ENCODE peak calls at places on chromosomes 2 and 18, in six cellular contexts. T is Panc1; U is activated T-cell treated with anti-CD3 and anti-CD28 coated beads, Interleukin-2, amount 50 U/mL, for 72 hours; R is endothelial cell; Y is small intestine; M is GM12891. E is an unnamed sample.

GRCh38 chr2:46010925-46011490 is 286.2 kb upstream of the EPAS1 start:
- DNase-seq in Y (peak; percentile 43), T (no peak), R (no peak), U (no peak), M (no peak), E (peak; percentile 72)

GRCh38 chr18:68314403-68314802 is 400.5 kb downstream of the TMX3 start:
- DNase-seq in T (no peak), Y (no peak), R (no peak), M (no peak), U (no peak), E (no peak)

GRCh38 chr2:72803151-72803550 is 22.7 kb downstream of the EXOC6B start:
- DNase-seq in U (no peak), T (no peak), Y (no peak), M (no peak), R (no peak), E (no peak)

GRCh38 chr2:88903744-88904353 is 212.4 kb downstream of the RPIA start:
- DNase-seq in M (no peak), T (no peak), U (peak; percentile 2), R (peak; percentile 40), Y (peak; percentile 34), E (peak; percentile 67)

GRCh38 chr2:176107731-176108181 is 676 bp downstream of the HOXD11 start:
- DNase-seq in M (no peak), R (no peak), U (no peak), T (no peak), Y (no peak), E (no peak)

GRCh38 chr18:80200932-80201672 is 46.2 kb downstream of the PARD6G start:
- DNase-seq in R (no peak), T (no peak), Y (no peak), U (no peak), M (no peak), E (no peak)

GRCh38 chr2:199818754-199819153 is 32.2 kb downstream of the FTCDNL1 start:
- DNase-seq in Y (no peak), T (no peak), R (no peak), M (no peak), U (no peak), E (no peak)

GRCh38 chr2:214492152-214492551 is 81.3 kb downstream of the VWC2L start:
- DNase-seq in Y (no peak), M (no peak), T (no peak), R (no peak), U (no peak), E (peak; percentile 24)

GRCh38 chr2:101286684-101287083 is 21.8 kb downstream of the RNF149 start:
- DNase-seq in Y (no peak), R (no peak), M (no peak), U (no peak), T (no peak), E (no peak)

GRCh38 chr2:69026026-69026425 is 13.0 kb downstream of the ANTXR1 start:
- DNase-seq in U (peak; percentile 57), T (no peak), R (peak; percentile 72), M (no peak), Y (peak; percentile 52), E (peak; percentile 74)

GRCh38 chr2:199868431-199869226 is 17.6 kb upstream of the FTCDNL1 start:
- DNase-seq in Y (no peak), M (no peak), R (no peak), T (no peak), U (no peak), E (no peak)

GRCh38 chr2:65382776-65383357 is 49.5 kb downstream of the SPRED2 start:
- DNase-seq in M (peak; percentile 41), R (no peak), Y (peak; percentile 88), T (no peak), U (peak; percentile 93), E (no peak)

GRCh38 chr2:2057125-2057721 is 273.9 kb downstream of the MYT1L start:
- DNase-seq in R (peak; percentile 15), Y (peak; percentile 48), T (no peak), M (no peak), U (peak; percentile 69), E (peak; percentile 74)

GRCh38 chr2:115161531-115162453 is 719.4 kb downstream of the DPP10 start:
- DNase-seq in T (no peak), R (peak; percentile 39), U (no peak), M (no peak), Y (peak; percentile 70), E (peak; percentile 83)

GRCh38 chr18:25299426-25299825 is 52.5 kb downstream of the ZNF521 start:
- DNase-seq in T (no peak), M (no peak), Y (no peak), U (no peak), R (no peak), E (no peak)

GRCh38 chr2:225011585-225011984 is 30.7 kb downstream of the DOCK10 start:
- DNase-seq in T (no peak), R (no peak), U (no peak), Y (no peak), M (no peak), E (no peak)

GRCh38 chr2:109440507-109441156 is 173.1 kb downstream of the SEPTIN10 start:
- DNase-seq in Y (no peak), M (no peak), U (no peak), T (no peak), R (no peak), E (no peak)

GRCh38 chr2:45962522-45962921 is 311.0 kb downstream of the PRKCE start:
- DNase-seq in M (no peak), U (no peak), Y (no peak), T (no peak), R (no peak), E (no peak)

GRCh38 chr2:134386321-134386720 is 132.4 kb downstream of the MGAT5 start:
- DNase-seq in R (no peak), Y (no peak), M (no peak), U (no peak), T (no peak), E (no peak)

GRCh38 chr2:50606860-50607259 is 425.1 kb downstream of the NRXN1 start:
- DNase-seq in R (no peak), T (no peak), Y (no peak), M (no peak), U (no peak), E (no peak)